ENCODE peak calls at places on chromosomes 11 and 22, in nine cellular contexts. Q is body of pancreas, N is heart left ventricle, F is esophagus squamous epithelium, X is sigmoid colon, K is GM12892, Z is adrenal gland, J is A549, R is transverse colon. L is an unnamed sample.
A peak's percentile ranks its signal among the peaks of the same experiment; 100 is the strongest.

GRCh38 chr11:35163209-35163608 is 24.2 kb downstream of the CD44 start:
- DNase-seq in Q (no peak), N (no peak), F (no peak), X (no peak), K (no peak), Z (no peak), J (no peak), R (no peak), L (no peak)

GRCh38 chr22:48783821-48784266 is 1043.8 kb downstream of the BRD1 start:
- DNase-seq in Q (no peak), N (no peak), F (no peak), X (peak; percentile 43), K (no peak), Z (peak; percentile 20), J (no peak), R (no peak), L (no peak)

GRCh38 chr11:123357990-123358827 is 71.9 kb upstream of the GRAMD1B start:
- DNase-seq in Q (no peak), N (peak; percentile 51), F (no peak), X (no peak), K (peak; percentile 50), Z (peak; percentile 67), J (no peak), R (peak; percentile 14), L (peak; percentile 49)

GRCh38 chr22:50085211-50085999 is at the start of gene MLC1:
- DNase-seq in Q (no peak), N (no peak), F (no peak), X (no peak), K (no peak), Z (no peak), J (no peak), R (no peak), L (no peak)

GRCh38 chr22:42856179-42856864 is 751 bp downstream of the ARFGAP3 start:
- DNase-seq in Q (peak; percentile 78), N (peak; percentile 75), F (no peak), X (peak; percentile 82), K (peak; percentile 60), Z (peak; percentile 90), J (no peak), R (peak; percentile 71), L (peak; percentile 37)

GRCh38 chr11:129143335-129143734 is 48.8 kb downstream of the ARHGAP32 start:
- DNase-seq in Q (peak; percentile 65), N (peak; percentile 75), F (no peak), X (peak; percentile 88), K (no peak), Z (peak; percentile 94), J (peak; percentile 52), R (peak; percentile 81), L (no peak)

GRCh38 chr22:28810839-28811491 is 10.6 kb upstream of the XBP1 start:
- DNase-seq in Q (no peak), N (no peak), F (no peak), X (no peak), K (no peak), Z (peak; percentile 60), J (no peak), R (no peak), L (no peak)

GRCh38 chr11:47980093-47980906 is at the start of gene PTPRJ:
- DNase-seq in Q (peak; percentile 70), N (peak; percentile 68), F (no peak), X (peak; percentile 75), K (peak; percentile 75), Z (peak; percentile 58), J (peak; percentile 73), R (peak; percentile 63), L (peak; percentile 70)

GRCh38 chr11:113446112-113446511 is 29.1 kb downstream of the DRD2 start:
- DNase-seq in Q (no peak), N (no peak), F (no peak), X (no peak), K (no peak), Z (no peak), J (no peak), R (no peak), L (no peak)

GRCh38 chr11:13216019-13217006 is 61.3 kb upstream of the BMAL1 start:
- DNase-seq in Q (no peak), N (no peak), F (no peak), X (no peak), K (no peak), Z (peak; percentile 75), J (peak; percentile 91), R (no peak), L (no peak)

GRCh38 chr11:20021771-20022362 is 138.4 kb downstream of the DBX1 start:
- DNase-seq in Q (no peak), N (no peak), F (no peak), X (no peak), K (no peak), Z (no peak), J (peak; percentile 32), R (no peak), L (no peak)

GRCh38 chr11:56783448-56784041 is 35.0 kb upstream of the OR9G4 start:
- DNase-seq in Q (no peak), N (no peak), F (no peak), X (no peak), K (no peak), Z (no peak), J (peak; percentile 25), R (no peak), L (no peak)

GRCh38 chr22:38068641-38069371 is 11.6 kb downstream of the PICK1 start:
- DNase-seq in Q (no peak), N (no peak), F (no peak), X (peak; percentile 62), K (no peak), Z (no peak), J (no peak), R (no peak), L (no peak)

GRCh38 chr22:24926849-24927579 is 19.5 kb downstream of the LHFPL7 start:
- DNase-seq in Q (no peak), N (no peak), F (no peak), X (no peak), K (no peak), Z (no peak), J (no peak), R (no peak), L (no peak)

GRCh38 chr11:44766112-44766971 is 39.6 kb downstream of the TSPAN18 start:
- DNase-seq in Q (peak; percentile 72), N (peak; percentile 89), F (no peak), X (no peak), K (no peak), Z (peak; percentile 91), J (no peak), R (no peak), L (no peak)

GRCh38 chr11:13008625-13009475 is at the start of gene RASSF10:
- DNase-seq in Q (peak; percentile 44), N (peak; percentile 63), F (no peak), X (peak; percentile 63), K (no peak), Z (no peak), J (peak; percentile 96), R (peak; percentile 85), L (peak; percentile 17)

GRCh38 chr11:96014234-96014633 is 90.3 kb upstream of the MTMR2 start:
- DNase-seq in Q (no peak), N (no peak), F (no peak), X (no peak), K (no peak), Z (no peak), J (peak; percentile 6), R (no peak), L (peak; percentile 7)

GRCh38 chr11:133576351-133576750 is 44.0 kb upstream of the OPCML start:
- DNase-seq in Q (no peak), N (no peak), F (no peak), X (no peak), K (no peak), Z (no peak), J (no peak), R (no peak), L (no peak)

GRCh38 chr11:45794169-45794568 is 10.8 kb upstream of the SLC35C1 start:
- DNase-seq in Q (no peak), N (no peak), F (no peak), X (peak; percentile 17), K (no peak), Z (peak; percentile 40), J (no peak), R (no peak), L (no peak)

GRCh38 chr11:1943977-1944376 is 3.2 kb upstream of the MRPL23 start:
- DNase-seq in Q (peak; percentile 8), N (peak; percentile 18), F (no peak), X (peak; percentile 44), K (no peak), Z (no peak), J (no peak), R (peak; percentile 2), L (no peak)

GRCh38 chr11:36012979-36013378 is 69.1 kb downstream of the LDLRAD3 start:
- DNase-seq in Q (no peak), N (no peak), F (no peak), X (no peak), K (no peak), Z (no peak), J (no peak), R (no peak), L (no peak)

DNA sequence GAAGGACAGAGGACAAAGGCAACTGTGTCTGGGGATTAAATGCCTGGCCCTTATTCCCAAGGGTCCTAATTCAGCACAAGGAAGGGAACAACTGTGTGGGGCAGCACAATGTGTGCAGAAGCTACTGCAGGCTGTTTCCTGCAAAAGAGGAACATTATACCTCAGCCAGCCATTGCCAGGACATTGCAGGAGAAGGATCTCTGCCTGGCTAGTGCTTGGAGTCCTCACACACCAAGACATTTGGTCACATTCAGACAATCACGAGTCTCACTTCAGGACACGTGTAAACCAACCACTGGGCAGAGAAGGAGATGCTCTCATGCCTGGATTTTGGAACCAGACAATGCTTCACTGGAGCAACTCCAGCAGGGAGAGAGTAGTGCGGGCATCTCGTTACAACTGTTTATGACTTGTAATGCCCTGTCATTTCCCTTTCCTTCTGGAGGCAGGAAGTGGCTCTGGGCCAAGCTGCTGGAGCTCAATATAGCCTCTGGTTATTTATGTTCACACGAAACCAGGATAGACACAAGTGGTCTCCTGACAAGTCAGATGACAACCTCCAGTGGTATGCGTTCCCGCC is 23.9 kb upstream of the ZC3H12C start:
- DNase-seq in Q (peak; percentile 44), N (peak; percentile 77), F (no peak), X (peak; percentile 74), K (no peak), Z (peak; percentile 83), J (no peak), R (peak; percentile 57), L (no peak)
- TF ChIP-seq POLR2A in Q (peak; percentile 11), N (no peak), F (no peak), X (no peak), K (no peak), Z (no peak), J (no peak), R (no peak), L (no peak)

GRCh38 chr11:61161190-61162091 is at the start of gene VPS37C:
- DNase-seq in Q (peak; percentile 87), N (peak; percentile 92), F (peak; percentile 57), X (peak; percentile 92), K (peak; percentile 94), Z (peak; percentile 92), J (peak; percentile 97), R (peak; percentile 92), L (peak; percentile 89)
- TF ChIP-seq POLR2A in Q (peak; percentile 68), N (peak; percentile 70), F (no peak), X (no peak), K (peak; percentile 72), Z (peak; percentile 69), J (peak; percentile 84), R (peak; percentile 73), L (peak; percentile 75)

GRCh38 chr11:118572914-118573550 is 823 bp downstream of the ARCN1 start:
- DNase-seq in Q (no peak), N (no peak), F (no peak), X (no peak), K (no peak), Z (no peak), J (peak; percentile 15), R (no peak), L (no peak)
- TF ChIP-seq POLR2A in Q (no peak), N (no peak), F (no peak), X (no peak), K (no peak), Z (no peak), J (no peak), R (no peak), L (peak; percentile 15)

GRCh38 chr11:104526006-104526405 is 362.1 kb upstream of the PDGFD start:
- DNase-seq in Q (no peak), N (no peak), F (no peak), X (no peak), K (no peak), Z (no peak), J (no peak), R (no peak), L (no peak)
- TF ChIP-seq POLR2A in Q (no peak), N (no peak), F (no peak), X (no peak), K (no peak), Z (no peak), J (no peak), R (no peak), L (no peak)